ENCODE peak calls at places on chromosomes 5 and 9, in nine cellular contexts. X is fibroblast of lung; C is GM23248; I is heart left ventricle; A is IMR-90; P is heart right ventricle; K is CD4-positive, alpha-beta T cell; Z is A673; B is cardiac muscle cell. E is an unnamed sample. For H3K9me3, the result is how much of the 10 kb centered on the place peaks cover.

GRCh38 chr5:90981821-90982220 is 401.3 kb downstream of the ARRDC3 start:
- DNase-seq in P (no peak), A (no peak), I (no peak), C (no peak), Z (no peak), X (no peak), B (no peak), K (no peak), E (no peak)

GRCh38 chr5:177984565-177985166 is 11.4 kb downstream of the PROP1 start:
- DNase-seq in X (no peak), Z (peak), C (peak), K (no peak), I (no peak), P (no peak), B (peak), A (no peak), E (no peak)

GRCh38 chr9:105091004-105091640 is 153.3 kb upstream of the SLC44A1 start:
- DNase-seq in K (no peak), X (no peak), A (no peak), P (no peak), Z (no peak), C (no peak), I (no peak), B (no peak), E (no peak)

GRCh38 chr9:105333076-105333475 is 88.6 kb downstream of the SLC44A1 start:
- DNase-seq in X (no peak), K (no peak), B (peak), I (no peak), Z (no peak), A (peak), C (peak), P (no peak), E (no peak)

GRCh38 chr5:98827161-98827560 is 53.7 kb downstream of the RGMB start:
- DNase-seq in C (peak), B (peak), I (no peak), Z (peak), A (peak), K (no peak), P (no peak), X (peak), E (no peak)

GRCh38 chr5:3597727-3598082 is 2.1 kb downstream of the IRX1 start:
- DNase-seq in K (no peak), B (no peak), X (no peak), C (peak), P (no peak), Z (no peak), A (no peak), I (no peak), E (no peak)

GRCh38 chr9:87184956-87185642 is 237.8 kb upstream of the GAS1 start:
- DNase-seq in Z (no peak), P (no peak), K (no peak), B (peak), A (peak), X (no peak), I (no peak), C (peak), E (no peak)

GRCh38 chr5:14444988-14445387 is 136.6 kb upstream of the OTULINL start:
- DNase-seq in X (no peak), A (peak), I (no peak), K (no peak), C (peak), Z (no peak), B (no peak), P (no peak), E (no peak)

GRCh38 chr5:77390795-77391194 is 101.3 kb downstream of the WDR41 start:
- DNase-seq in C (peak), K (no peak), I (no peak), X (peak), Z (no peak), A (peak), B (peak), P (no peak), E (no peak)

GRCh38 chr5:24347206-24347605 is 297.6 kb downstream of the CDH10 start:
- DNase-seq in C (peak), P (no peak), X (no peak), I (no peak), K (no peak), B (no peak), Z (no peak), A (no peak), E (no peak)

GRCh38 chr9:12930906-12931305 is 156.1 kb downstream of the LURAP1L start:
- DNase-seq in I (no peak), B (no peak), A (peak), C (peak), K (no peak), P (no peak), X (no peak), Z (peak), E (no peak)

GRCh38 chr5:139132515-139132914 is 65.7 kb downstream of the SIL1 start:
- DNase-seq in K (no peak), X (no peak), A (no peak), B (no peak), C (no peak), I (no peak), P (no peak), Z (no peak), E (peak)

GRCh38 chr5:59522201-59522831 is 371.2 kb downstream of the PDE4D start:
- DNase-seq in I (no peak), K (no peak), B (no peak), X (no peak), A (no peak), P (no peak), C (peak), Z (no peak), E (no peak)

GRCh38 chr5:40442346-40442745 is 237.4 kb upstream of the PTGER4 start:
- DNase-seq in B (no peak), C (peak), K (no peak), Z (no peak), X (peak), A (peak), I (no peak), P (no peak), E (no peak)

GRCh38 chr5:76850543-76851140 is 828 bp downstream of the S100Z start:
- DNase-seq in I (no peak), P (no peak), Z (no peak), A (no peak), K (no peak), B (no peak), C (no peak), X (no peak), E (no peak)

GRCh38 chr5:141374627-141375026 is 936 bp downstream of the PCDHGA6 start:
- DNase-seq in K (no peak), P (no peak), X (no peak), I (no peak), Z (no peak), A (no peak), C (no peak), B (no peak), E (no peak)
- H3K9me3 ChIP-seq in K (under half), P (under half), X (under half), I (half or more), Z (under half), A (half or more), C (under half), B (under half), E (half or more)

DNA sequence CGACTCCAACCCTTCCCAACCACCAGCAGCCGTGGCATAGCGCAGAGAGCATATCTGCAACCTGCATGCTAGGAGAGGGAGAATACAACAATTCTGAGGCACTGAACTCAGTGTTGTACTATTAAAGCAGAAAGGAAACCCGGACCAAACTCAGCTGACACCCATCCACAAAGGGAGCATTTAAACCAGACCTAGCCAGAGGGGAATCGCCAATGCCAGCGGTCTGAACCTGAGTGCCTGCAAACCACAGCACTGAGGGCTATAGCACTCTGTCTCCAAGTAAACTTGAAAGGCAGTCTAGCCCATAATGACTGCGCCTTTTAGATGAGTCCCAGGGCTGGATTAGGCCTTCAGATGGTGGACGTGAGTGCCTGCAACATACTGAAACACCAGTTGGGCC is 494.4 kb upstream of the PTPRD start:
- DNase-seq in Z (no peak), X (no peak), I (no peak), C (no peak), P (no peak), A (no peak), B (no peak), K (no peak), E (no peak)
- H3K9me3 ChIP-seq in Z (under half), X (under half), I (under half), C (under half), P (under half), A (under half), B (under half), K (under half), E (under half)

DNA sequence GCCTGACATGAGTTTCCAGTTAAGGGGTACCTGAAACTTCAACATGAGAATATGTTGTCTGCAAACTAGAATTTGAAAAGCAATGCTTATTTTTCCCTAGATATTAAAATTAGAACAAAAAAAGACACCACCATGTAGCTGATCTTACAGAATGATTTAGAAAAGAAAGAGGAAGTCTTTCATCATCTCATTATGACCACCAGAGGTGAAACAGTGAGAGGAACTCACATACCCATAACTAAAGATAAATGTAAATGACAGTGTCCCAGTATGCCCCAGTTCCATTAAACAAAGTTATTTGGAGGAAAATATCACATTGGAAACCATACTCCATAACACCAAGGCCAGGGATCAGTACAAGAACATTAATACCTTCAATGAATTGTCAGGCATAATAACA is 6.9 kb downstream of the TAF7 start:
- DNase-seq in K (no peak), A (no peak), C (no peak), X (no peak), P (no peak), I (no peak), B (no peak), Z (no peak), E (no peak)
- H3K9me3 ChIP-seq in K (half or more), A (under half), C (under half), X (under half), P (under half), I (half or more), B (under half), Z (half or more), E (under half)

GRCh38 chr5:61308699-61309098 is 23.4 kb upstream of the ZSWIM6 start:
- DNase-seq in P (no peak), K (no peak), C (no peak), Z (no peak), I (no peak), B (peak), A (no peak), X (no peak), E (no peak)
- H3K9me3 ChIP-seq in P (under half), K (under half), C (under half), Z (under half), I (under half), B (under half), A (under half), X (under half), E (under half)

GRCh38 chr5:107687937-107688336 is 17.2 kb upstream of the EFNA5 start:
- DNase-seq in C (no peak), P (no peak), A (no peak), B (no peak), K (no peak), Z (no peak), X (no peak), I (no peak), E (no peak)
- H3K9me3 ChIP-seq in C (under half), P (under half), A (under half), B (under half), K (under half), Z (under half), X (under half), I (under half), E (under half)

DNA sequence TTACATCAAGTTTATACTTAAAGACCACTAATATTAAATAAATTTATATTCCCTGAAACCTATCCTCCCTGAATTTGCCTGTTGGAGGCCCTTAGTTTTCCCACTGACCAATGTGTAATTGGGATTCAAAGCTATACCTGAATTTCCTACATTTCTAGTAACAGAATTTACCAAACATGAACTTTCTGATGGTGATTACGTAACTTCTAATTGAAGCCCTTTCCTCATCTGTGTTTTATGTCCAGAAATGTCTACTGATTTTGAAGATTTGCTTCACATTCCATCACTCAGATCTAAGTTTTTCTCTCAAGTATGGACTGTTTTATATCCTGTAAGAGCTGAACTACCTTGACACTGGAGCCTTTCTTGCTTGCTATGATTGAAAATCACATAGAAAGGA is 12.8 kb downstream of the ZFP62 start:
- DNase-seq in X (no peak), I (no peak), P (no peak), C (no peak), B (no peak), A (no peak), Z (no peak), K (no peak), E (no peak)
- H3K9me3 ChIP-seq in X (under half), I (under half), P (under half), C (under half), B (under half), A (half or more), Z (half or more), K (under half), E (under half)

GRCh38 chr5:135371738-135372232 is 27.2 kb downstream of the MACROH2A1 start:
- DNase-seq in B (no peak), P (no peak), A (peak), K (no peak), X (no peak), C (peak), I (no peak), Z (no peak), E (no peak)

GRCh38 chr5:135376961-135377621 is 21.9 kb downstream of the MACROH2A1 start:
- DNase-seq in K (no peak), Z (peak), B (no peak), P (no peak), X (no peak), A (no peak), C (no peak), I (no peak), E (no peak)

GRCh38 chr5:135372654-135373381 is 26.2 kb downstream of the MACROH2A1 start:
- DNase-seq in C (no peak), A (no peak), P (no peak), Z (no peak), K (no peak), B (no peak), X (no peak), I (no peak), E (no peak)

GRCh38 chr5:135375040-135375439 is 24.0 kb downstream of the MACROH2A1 start:
- DNase-seq in K (no peak), B (no peak), A (no peak), I (no peak), C (peak), P (no peak), X (no peak), Z (no peak), E (no peak)

DNA sequence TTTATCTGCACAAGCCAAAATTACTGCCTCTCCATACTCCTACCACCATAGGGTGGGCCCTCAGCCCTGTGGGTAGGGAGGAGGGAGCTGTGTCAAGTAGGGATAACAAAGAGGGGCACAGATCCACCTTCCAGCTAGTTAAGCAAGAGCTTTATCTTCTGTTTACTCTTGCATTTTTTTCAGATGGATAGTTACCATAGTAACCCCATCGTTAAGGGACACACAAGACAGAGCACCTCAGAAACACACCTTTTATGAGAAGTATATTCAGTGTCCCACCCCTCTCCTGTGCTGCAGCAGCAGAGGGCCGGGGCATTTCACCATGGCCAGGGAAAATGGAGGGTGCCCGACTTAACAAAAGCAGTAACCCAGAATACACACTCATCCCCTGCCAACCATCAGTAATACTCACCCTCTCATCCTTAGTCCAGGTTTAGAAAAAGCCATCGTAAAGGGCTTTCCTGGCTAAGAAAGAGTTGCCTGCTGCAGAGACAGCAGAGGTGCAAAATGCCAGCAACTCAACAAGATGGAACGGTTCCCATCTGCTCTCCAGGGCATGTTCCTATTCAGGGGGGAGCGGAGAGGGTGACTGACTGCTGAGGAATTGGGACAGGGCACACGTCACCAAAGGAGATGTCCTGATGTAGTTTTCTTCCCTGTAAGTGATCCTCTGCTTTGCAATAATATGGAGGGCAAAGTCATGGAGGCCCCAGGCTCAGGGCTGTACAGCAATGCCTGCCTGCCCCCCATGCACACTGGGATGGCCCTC is 25.1 kb downstream of the MACROH2A1 start:
- DNase-seq in A (no peak), B (no peak), Z (no peak), X (no peak), C (peak), I (no peak), P (peak), K (no peak), E (no peak)
- H3K9me3 ChIP-seq in A (under half), B (under half), Z (under half), X (under half), C (under half), I (under half), P (under half), K (under half), E (under half)

DNA sequence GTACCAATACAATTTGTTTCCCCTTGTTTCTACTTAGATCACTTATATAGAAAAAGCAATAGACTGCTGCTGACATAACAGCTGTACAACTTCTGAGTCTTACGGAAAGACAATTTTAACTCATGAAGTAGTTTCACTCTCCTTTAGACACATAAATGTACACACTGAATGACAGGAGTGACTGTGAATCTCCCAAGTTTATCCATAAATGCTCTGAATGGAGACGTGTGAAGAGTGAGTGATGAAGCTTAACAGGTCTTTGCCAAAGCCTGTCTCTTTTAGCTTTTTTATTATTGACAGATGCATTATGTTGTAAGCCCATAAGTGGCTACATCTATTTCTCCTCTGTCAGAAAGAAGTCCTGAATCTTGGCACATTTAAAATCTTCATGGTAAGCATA is 265.9 kb downstream of the TRIM36 start:
- DNase-seq in Z (no peak), P (no peak), X (no peak), B (no peak), A (no peak), I (no peak), K (no peak), C (no peak), E (no peak)
- H3K9me3 ChIP-seq in Z (under half), P (under half), X (under half), B (under half), A (under half), I (under half), K (under half), C (under half), E (under half)

GRCh38 chr5:170329524-170329923 is 31.9 kb upstream of the LCP2 start:
- DNase-seq in Z (no peak), K (no peak), P (no peak), C (no peak), I (no peak), B (no peak), X (no peak), A (no peak), E (no peak)
- H3K9me3 ChIP-seq in Z (under half), K (under half), P (under half), C (under half), I (under half), B (under half), X (under half), A (under half), E (under half)